ENCODE peak calls at places on chromosomes 7 and 10, in six cellular contexts. W is IMR-90, V is H9, B is H1, A is mesenchymal stem cell, F is neuronal stem cell. S is an unnamed sample.

GRCh38 chr7:57344957-57345356 is 105.0 kb upstream of the ZNF716 start:
- DNase-seq in W (no peak), V (no peak), B (no peak), A (no peak), F (no peak), S (no peak)

GRCh38 chr10:68560201-68560915 is at the start of gene TET1:
- DNase-seq in W (peak; percentile 59), V (peak; percentile 87), B (peak; percentile 97), A (peak; percentile 78), F (peak; percentile 90), S (peak; percentile 94)

GRCh38 chr7:1324028-1324900 is 91.6 kb downstream of the UNCX start:
- DNase-seq in W (no peak), V (no peak), B (no peak), A (no peak), F (no peak), S (no peak)

GRCh38 chr10:110311357-110311949 is 6.7 kb upstream of the SMNDC1 start:
- DNase-seq in W (peak; percentile 70), V (peak; percentile 58), B (no peak), A (peak; percentile 70), F (peak; percentile 59), S (peak; percentile 79)

GRCh38 chr10:6300784-6301180 is 98.0 kb downstream of the PFKFB3 start:
- DNase-seq in W (no peak), V (no peak), B (no peak), A (no peak), F (no peak), S (no peak)

GRCh38 chr10:95360122-95360715 is 69.4 kb upstream of the PDLIM1 start:
- DNase-seq in W (peak; percentile 34), V (no peak), B (no peak), A (peak; percentile 56), F (no peak), S (no peak)

GRCh38 chr7:46681865-46682503 is 760.9 kb upstream of the IGFBP3 start:
- DNase-seq in W (no peak), V (no peak), B (no peak), A (no peak), F (no peak), S (no peak)

GRCh38 chr7:1985071-1985470 is 247.7 kb downstream of the MAD1L1 start:
- DNase-seq in W (no peak), V (no peak), B (no peak), A (no peak), F (no peak), S (peak; percentile 13)

GRCh38 chr10:31961675-31962074 is 33.0 kb upstream of the ARHGAP12 start:
- DNase-seq in W (peak; percentile 64), V (no peak), B (no peak), A (peak; percentile 69), F (no peak), S (no peak)

GRCh38 chr10:132758867-132759266 is 27.1 kb downstream of the NKX6-2 start:
- DNase-seq in W (no peak), V (no peak), B (no peak), A (no peak), F (no peak), S (no peak)

GRCh38 chr10:36725581-36726520 is 399.5 kb upstream of the ANKRD30A start:
- DNase-seq in W (peak; percentile 88), V (peak; percentile 86), B (peak; percentile 55), A (peak; percentile 75), F (peak; percentile 69), S (peak; percentile 96)

GRCh38 chr10:49609283-49610014 is 661 bp upstream of the SLC18A3 start:
- DNase-seq in W (no peak), V (peak; percentile 70), B (peak; percentile 83), A (no peak), F (no peak), S (no peak)

GRCh38 chr7:118621810-118622209 is 397.3 kb downstream of the ANKRD7 start:
- DNase-seq in W (no peak), V (no peak), B (no peak), A (no peak), F (no peak), S (no peak)

GRCh38 chr7:133705596-133705995 is 421.5 kb upstream of the LRGUK start:
- DNase-seq in W (peak; percentile 86), V (no peak), B (no peak), A (peak; percentile 66), F (no peak), S (no peak)

GRCh38 chr10:31603245-31604087 is 284.4 kb downstream of the ZEB1 start:
- DNase-seq in W (peak; percentile 83), V (peak; percentile 98), B (peak; percentile 96), A (peak; percentile 89), F (peak; percentile 95), S (peak; percentile 98)

GRCh38 chr7:82810558-82811259 is 352.0 kb downstream of the PCLO start:
- DNase-seq in W (peak; percentile 83), V (no peak), B (no peak), A (peak; percentile 69), F (peak; percentile 45), S (peak; percentile 72)

GRCh38 chr10:61634711-61635110 is 28.0 kb upstream of the CABCOCO1 start:
- DNase-seq in W (peak; percentile 58), V (no peak), B (no peak), A (peak; percentile 55), F (no peak), S (no peak)

GRCh38 chr7:54864718-54865117 is 105.7 kb upstream of the SEC61G start:
- DNase-seq in W (peak; percentile 64), V (no peak), B (no peak), A (peak; percentile 37), F (no peak), S (no peak)

GRCh38 chr7:135210818-135211178 is 528 bp downstream of the WDR91 start:
- DNase-seq in W (peak; percentile 26), V (no peak), B (no peak), A (peak; percentile 53), F (peak; percentile 8), S (peak; percentile 26)

GRCh38 chr7:100119701-100120517 is 475 bp downstream of the CNPY4 start:
- DNase-seq in W (peak; percentile 58), V (peak; percentile 76), B (peak; percentile 84), A (peak; percentile 84), F (no peak), S (peak; percentile 91)

GRCh38 chr7:92056276-92056675 is 78.0 kb downstream of the CYP51A1 start:
- DNase-seq in W (no peak), V (no peak), B (no peak), A (no peak), F (no peak), S (peak; percentile 56)

GRCh38 chr10:100103581-100103980 is 21.9 kb upstream of the CPN1 start:
- DNase-seq in W (peak; percentile 31), V (no peak), B (no peak), A (no peak), F (no peak), S (no peak)

GRCh38 chr7:2894118-2894940 is 50.2 kb upstream of the GNA12 start:
- DNase-seq in W (no peak), V (no peak), B (no peak), A (no peak), F (no peak), S (no peak)

GRCh38 chr7:82257118-82257695 is 186.4 kb downstream of the CACNA2D1 start:
- DNase-seq in W (no peak), V (no peak), B (no peak), A (no peak), F (no peak), S (no peak)

GRCh38 chr7:71682841-71683341 is 550.9 kb downstream of the GALNT17 start:
- DNase-seq in W (no peak), V (peak; percentile 69), B (peak; percentile 53), A (no peak), F (peak; percentile 48), S (peak; percentile 95)

GRCh38 chr7:73612598-73613269 is 11.6 kb downstream of the MLXIPL start:
- DNase-seq in W (peak; percentile 29), V (no peak), B (no peak), A (peak; percentile 36), F (no peak), S (peak; percentile 96)

GRCh38 chr10:93266858-93267257 is 193.2 kb downstream of the CYP26A1 start:
- DNase-seq in W (no peak), V (no peak), B (no peak), A (no peak), F (no peak), S (no peak)

GRCh38 chr7:81173766-81174281 is 255.0 kb upstream of the SEMA3C start:
- DNase-seq in W (peak; percentile 87), V (no peak), B (no peak), A (peak; percentile 27), F (no peak), S (no peak)

GRCh38 chr10:114184276-114184675 is 5.1 kb downstream of the TDRD1 start:
- DNase-seq in W (no peak), V (no peak), B (no peak), A (no peak), F (no peak), S (peak; percentile 20)

DNA sequence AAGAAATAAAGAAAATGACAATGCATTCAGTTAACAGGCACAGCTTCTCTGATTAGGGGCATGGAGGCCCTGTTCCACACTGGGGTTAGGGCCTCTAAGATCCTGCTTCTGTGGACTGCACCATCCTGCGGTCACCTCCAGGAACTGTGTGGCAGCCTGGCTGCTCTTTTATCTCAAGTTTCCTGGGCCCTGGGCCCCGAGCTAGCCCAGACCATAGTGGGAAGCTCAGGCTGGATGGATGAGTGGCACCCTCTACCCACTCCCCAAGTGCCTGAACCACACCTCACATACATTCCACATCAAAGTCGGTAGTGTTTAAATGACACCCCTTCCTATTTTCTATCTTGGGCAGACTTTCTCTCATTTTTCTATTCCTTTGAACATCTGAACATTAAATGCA is 461.5 kb upstream of the MKI67 start:
- DNase-seq in W (no peak), V (no peak), B (no peak), A (no peak), F (no peak), S (no peak)
- H2AK5ac ChIP-seq in W (no peak overlapping the region), V (no peak overlapping the region), B (no peak overlapping the region), A (no peak overlapping the region), F (no peak overlapping the region), S (no peak overlapping the region)

GRCh38 chr7:103576616-103577015 is 130.6 kb upstream of the SLC26A5 start:
- DNase-seq in W (no peak), V (no peak), B (no peak), A (no peak), F (no peak), S (no peak)
- H2BK15ac ChIP-seq in W (no peak overlapping the region), V (no peak overlapping the region), B (no peak overlapping the region), A (no peak overlapping the region), F (no peak overlapping the region), S (no peak overlapping the region)

DNA sequence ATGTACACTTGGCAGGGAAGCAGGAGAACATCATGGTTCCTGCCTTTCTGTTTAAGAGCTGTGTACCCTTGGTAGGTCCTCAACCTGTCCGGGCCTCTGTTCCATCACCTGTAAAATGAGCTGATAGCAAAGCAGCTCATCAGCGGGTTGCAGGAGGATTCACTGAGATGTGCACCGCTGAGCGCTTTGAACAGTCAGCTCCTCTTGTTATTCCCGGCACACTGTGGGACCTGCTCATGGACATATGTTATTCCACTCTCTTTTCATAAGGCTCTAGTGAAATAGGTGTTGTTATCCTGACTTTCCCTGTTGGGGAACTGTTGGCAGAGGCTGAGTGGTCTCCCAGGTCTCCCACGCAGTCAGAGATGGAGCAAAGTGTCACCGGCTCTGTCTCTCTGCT is 497.5 kb upstream of the ZMIZ1 start:
- DNase-seq in W (no peak), V (no peak), B (no peak), A (no peak), F (no peak), S (no peak)
- H3K79me1 ChIP-seq in W (no peaks in the 10 kb centered on the region), V (no peaks in the 10 kb centered on the region), B (no peaks in the 10 kb centered on the region), A (no peaks in the 10 kb centered on the region), F (no peaks in the 10 kb centered on the region), S (no peaks in the 10 kb centered on the region)

DNA sequence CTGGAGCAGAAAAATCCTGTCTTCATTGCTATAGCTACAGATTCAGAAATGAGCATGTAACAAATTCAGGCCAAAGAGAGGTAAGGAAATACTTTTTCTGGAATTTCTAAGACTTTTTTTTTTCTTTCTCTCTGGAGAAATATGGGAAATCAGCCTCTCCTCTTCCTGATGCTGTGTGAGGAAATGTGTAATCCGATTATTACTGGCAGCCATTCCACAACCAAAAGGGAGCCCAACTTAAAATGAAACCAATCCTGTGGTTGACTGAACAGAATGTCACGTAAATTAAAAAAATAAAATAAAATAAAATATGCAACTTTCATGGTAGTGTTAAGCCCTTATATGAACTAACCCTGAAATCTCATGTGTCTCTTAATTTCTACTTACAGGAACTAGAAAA is 10.7 kb upstream of the POT1 start:
- DNase-seq in W (peak; percentile 9), V (no peak), B (no peak), A (no peak), F (no peak), S (no peak)
- H2AK5ac ChIP-seq in W (no peak overlapping the region), V (no peak overlapping the region), B (no peak overlapping the region), A (no peak overlapping the region), F (no peak overlapping the region), S (no peak overlapping the region)

S was measured in mesendoderm.